ENCODE peak calls at places on chromosomes 2 and 18, in seven cellular contexts. A is CD8-positive, alpha-beta T cell; T is OCI-LY7; F is HT1080; P is astrocyte; E is NCI-H1105 treated with DMSO at 0.1 percent for 48 hours; V is activated CD4-positive, alpha-beta memory T cell treated with anti-CD3 and anti-CD28 coated beads, Interleukin-2, amount 10 ng/mL, durations not matched to agents 7 days and 5 days. B is an unnamed sample.

GRCh38 chr2:172099472-172100079 is 3.1 kb downstream of the DLX2 start:
- DNase-seq in A (no peak), T (no peak), F (no peak), P (no peak), E (no peak), V (no peak), B (no peak)

GRCh38 chr2:163191372-163191771 is 352.8 kb upstream of the KCNH7 start:
- DNase-seq in A (no peak), T (peak), F (peak), P (peak), E (peak), V (no peak), B (peak)

GRCh38 chr18:28961669-28962228 is 784.8 kb upstream of the CDH2 start:
- DNase-seq in A (no peak), T (peak), F (peak), P (no peak), E (peak), V (no peak), B (peak)

GRCh38 chr2:217789003-217789735 is 213.6 kb downstream of the TNS1 start:
- DNase-seq in A (peak), T (peak), F (peak), P (peak), E (peak), V (peak), B (peak)

GRCh38 chr18:48827321-48828200 is 123.2 kb downstream of the SMAD7 start:
- DNase-seq in A (peak), T (no peak), F (peak), P (peak), E (peak), V (no peak), B (no peak)

GRCh38 chr18:78912862-78913261 is 66.8 kb upstream of the SALL3 start:
- DNase-seq in A (peak), T (no peak), F (no peak), P (no peak), E (no peak), V (peak), B (no peak)

GRCh38 chr2:37576831-37577230 is 94.6 kb downstream of the CDC42EP3 start:
- DNase-seq in A (no peak), T (no peak), F (no peak), P (no peak), E (no peak), V (no peak), B (no peak)

GRCh38 chr2:1816414-1816911 is 72.1 kb upstream of the PXDN start:
- DNase-seq in A (no peak), T (no peak), F (no peak), P (peak), E (no peak), V (no peak), B (no peak)

GRCh38 chr2:219142329-219142728 is 18.3 kb downstream of the NHEJ1 start:
- DNase-seq in A (no peak), T (no peak), F (peak), P (peak), E (no peak), V (no peak), B (no peak)

GRCh38 chr2:31378389-31378788 is 36.2 kb downstream of the XDH start:
- DNase-seq in A (no peak), T (no peak), F (no peak), P (no peak), E (no peak), V (no peak), B (no peak)

GRCh38 chr18:13216092-13216582 is 2.4 kb upstream of the LDLRAD4 start:
- DNase-seq in A (peak), T (peak), F (peak), P (peak), E (peak), V (peak), B (peak)

GRCh38 chr2:108223573-108223972 is 16.2 kb upstream of the SULT1C3 start:
- DNase-seq in A (no peak), T (no peak), F (no peak), P (no peak), E (no peak), V (no peak), B (no peak)

GRCh38 chr2:70801607-70802263 is 11.3 kb upstream of the FIGLA start:
- DNase-seq in A (no peak), T (no peak), F (no peak), P (no peak), E (no peak), V (no peak), B (no peak)

GRCh38 chr18:24342347-24342746 is 55.3 kb downstream of the OSBPL1A start:
- DNase-seq in A (no peak), T (no peak), F (no peak), P (no peak), E (no peak), V (no peak), B (no peak)

GRCh38 chr2:10294077-10294476 is 8.6 kb upstream of the HPCAL1 start:
- DNase-seq in A (no peak), T (no peak), F (no peak), P (no peak), E (no peak), V (no peak), B (no peak)

GRCh38 chr2:214671330-214671850 is 138.1 kb downstream of the BARD1 start:
- DNase-seq in A (no peak), T (no peak), F (no peak), P (no peak), E (no peak), V (no peak), B (no peak)

GRCh38 chr18:79571221-79572092 is 108.1 kb upstream of the CTDP1 start:
- DNase-seq in A (no peak), T (no peak), F (no peak), P (no peak), E (no peak), V (no peak), B (no peak)

GRCh38 chr18:48922801-48923730 is 27.7 kb downstream of the SMAD7 start:
- DNase-seq in A (no peak), T (no peak), F (peak), P (peak), E (no peak), V (peak), B (no peak)

GRCh38 chr2:32135409-32135808 is 30.3 kb upstream of the SLC30A6 start:
- DNase-seq in A (no peak), T (peak), F (peak), P (peak), E (no peak), V (no peak), B (peak)

GRCh38 chr2:111664451-111664850 is 219.5 kb downstream of the ANAPC1 start:
- DNase-seq in A (no peak), T (no peak), F (no peak), P (no peak), E (no peak), V (no peak), B (no peak)

GRCh38 chr18:52652451-52652850 is 312.5 kb downstream of the DCC start:
- DNase-seq in A (no peak), T (no peak), F (no peak), P (no peak), E (no peak), V (no peak), B (no peak)

GRCh38 chr2:234998404-234999211 is 46.8 kb downstream of the SH3BP4 start:
- DNase-seq in A (no peak), T (no peak), F (no peak), P (no peak), E (no peak), V (no peak), B (no peak)

GRCh38 chr2:60517441-60517840 is 36.0 kb downstream of the BCL11A start:
- DNase-seq in A (no peak), T (no peak), F (no peak), P (peak), E (no peak), V (no peak), B (no peak)

GRCh38 chr2:191358325-191359025 is 113.3 kb downstream of the MYO1B start:
- DNase-seq in A (no peak), T (no peak), F (no peak), P (peak), E (no peak), V (no peak), B (no peak)

GRCh38 chr2:73981081-73981968 is 3.4 kb upstream of the TET3 start:
- DNase-seq in A (no peak), T (peak), F (no peak), P (no peak), E (peak), V (peak), B (peak)

GRCh38 chr18:76444436-76445105 is 50.5 kb downstream of the ZNF516 start:
- DNase-seq in A (peak), T (no peak), F (no peak), P (no peak), E (no peak), V (no peak), B (no peak)